ENCODE peak calls at places on chromosomes 11 and 22, in six cellular contexts. E, B, K, P, Y and J are unnamed samples.

GRCh38 chr22:17969732-17970131 is 54.6 kb downstream of the MICAL3 start:
- DNase-seq in P (peak; percentile 97), Y (no peak), B (peak; percentile 95), E (no peak), K (peak; percentile 58), J (peak; percentile 65)

GRCh38 chr11:68006606-68007166 is 2.8 kb upstream of the UNC93B1 start:
- DNase-seq in Y (no peak), P (no peak), E (no peak), B (no peak), K (no peak), J (no peak)

GRCh38 chr11:88501535-88501934 is 164.0 kb upstream of the CTSC start:
- DNase-seq in E (no peak), P (no peak), B (no peak), Y (no peak), K (no peak), J (no peak)

GRCh38 chr11:24963879-24964278 is 467.0 kb downstream of the LUZP2 start:
- DNase-seq in E (no peak), P (no peak), K (peak; percentile 31), Y (no peak), B (no peak), J (no peak)

GRCh38 chr22:44357962-44358553 is 45.3 kb upstream of the SHISAL1 start:
- DNase-seq in K (no peak), P (no peak), B (peak; percentile 59), E (no peak), Y (no peak), J (no peak)

GRCh38 chr11:2136952-2137201 is 2.3 kb downstream of the IGF2 start:
- DNase-seq in B (no peak), E (no peak), K (no peak), P (no peak), Y (no peak), J (no peak)

GRCh38 chr11:59182457-59183151 is 10.7 kb downstream of the DTX4 start:
- DNase-seq in E (peak; percentile 53), P (no peak), Y (peak; percentile 44), K (no peak), B (no peak), J (peak; percentile 56)

GRCh38 chr11:14974723-14975587 is 2.8 kb upstream of the CALCA start:
- DNase-seq in B (peak; percentile 37), E (peak; percentile 54), K (no peak), P (peak; percentile 49), Y (peak; percentile 49), J (peak; percentile 64)

GRCh38 chr22:22375586-22376351 is 131.2 kb downstream of the VPREB1 start:
- DNase-seq in Y (no peak), E (peak; percentile 39), K (no peak), B (no peak), P (no peak), J (no peak)

GRCh38 chr11:44939673-44940072 is 11.0 kb downstream of the TP53I11 start:
- DNase-seq in Y (no peak), P (no peak), E (no peak), B (peak; percentile 50), K (no peak), J (no peak)

GRCh38 chr11:132604446-132604845 is 927.9 kb downstream of the OPCML start:
- DNase-seq in E (no peak), P (peak; percentile 82), Y (no peak), K (peak; percentile 39), B (peak; percentile 29), J (no peak)

GRCh38 chr22:32204211-32204855 is 540 bp downstream of the RFPL2 start:
- DNase-seq in P (no peak), Y (no peak), E (peak; percentile 33), K (no peak), B (no peak), J (peak; percentile 56)

GRCh38 chr11:129189646-129190045 is 2.5 kb downstream of the ARHGAP32 start:
- DNase-seq in K (no peak), Y (no peak), B (no peak), P (no peak), E (no peak), J (no peak)

GRCh38 chr11:12540913-12541587 is 133.2 kb upstream of the TEAD1 start:
- DNase-seq in K (peak; percentile 73), B (peak; percentile 76), Y (no peak), P (peak; percentile 94), E (peak; percentile 28), J (peak; percentile 39)

GRCh38 chr11:3954448-3955298 is 99.2 kb downstream of the STIM1 start:
- DNase-seq in E (no peak), P (no peak), K (peak; percentile 23), B (peak; percentile 39), Y (no peak), J (no peak)

GRCh38 chr11:66981976-66982578 is 7.0 kb downstream of the C11orf86 start:
- DNase-seq in P (peak; percentile 95), E (peak; percentile 74), K (peak; percentile 88), Y (peak; percentile 80), B (peak; percentile 92), J (peak; percentile 75)

GRCh38 chr11:118166641-118167040 is 9.8 kb downstream of the SCN2B start:
- DNase-seq in K (no peak), P (no peak), E (no peak), Y (no peak), B (no peak), J (no peak)

GRCh38 chr22:37199839-37200161 is 11.8 kb upstream of the C1QTNF6 start:
- DNase-seq in Y (no peak), K (no peak), P (no peak), B (no peak), E (peak; percentile 46), J (peak; percentile 65)

GRCh38 chr11:5004429-5005274 is 10.0 kb downstream of the OR51L1 start:
- DNase-seq in E (peak; percentile 73), Y (peak; percentile 72), K (peak; percentile 24), P (peak; percentile 50), B (peak; percentile 54), J (peak; percentile 81)

GRCh38 chr11:72238040-72238450 is 5.9 kb downstream of the PHOX2A start:
- DNase-seq in P (peak; percentile 60), K (no peak), Y (peak; percentile 53), E (peak; percentile 62), B (peak; percentile 72), J (peak; percentile 82)

GRCh38 chr11:14308114-14308896 is 50.7 kb downstream of the RRAS2 start:
- DNase-seq in B (peak; percentile 64), E (peak; percentile 17), P (peak; percentile 49), Y (no peak), K (no peak), J (peak; percentile 67)

GRCh38 chr11:75430692-75431532 is 2.1 kb downstream of the KLHL35 start:
- DNase-seq in B (no peak), Y (no peak), P (no peak), E (no peak), K (no peak), J (no peak)

GRCh38 chr22:46064236-46064965 is 85.9 kb upstream of the PPARA start:
- DNase-seq in E (peak; percentile 37), P (no peak), Y (peak; percentile 33), K (no peak), B (no peak), J (no peak)

GRCh38 chr11:134244593-134244992 is 8.6 kb downstream of the THYN1 start:
- DNase-seq in B (peak; percentile 36), P (peak; percentile 15), E (no peak), Y (no peak), K (no peak), J (peak; percentile 29)

GRCh38 chr11:1351278-1351937 is 38.3 kb upstream of the BRSK2 start:
- DNase-seq in B (no peak), E (no peak), P (no peak), K (no peak), Y (no peak), J (no peak)

GRCh38 chr11:108235633-108236032 is 12.8 kb downstream of the ATM start:
- DNase-seq in B (no peak), Y (no peak), E (no peak), P (no peak), K (no peak), J (no peak)

GRCh38 chr22:48803171-48803992 is 1024.3 kb downstream of the BRD1 start:
- DNase-seq in P (no peak), E (no peak), K (no peak), Y (no peak), B (no peak), J (no peak)

GRCh38 chr22:46756097-46756496 is 6.4 kb upstream of the TBC1D22A start:
- DNase-seq in K (no peak), B (no peak), Y (no peak), E (no peak), P (no peak), J (no peak)

GRCh38 chr11:94128171-94128745 is 383 bp upstream of the PANX1 start:
- DNase-seq in B (no peak), Y (peak; percentile 38), P (no peak), K (no peak), E (peak; percentile 40), J (no peak)